ENCODE peak calls at places on chromosomes 7 and 10, in seven cellular contexts. A, W, B, D, G, I and N are unnamed samples.

GRCh38 chr7:44581907-44582603 is at the start of gene TMED4:
- DNase-seq in A (peak), W (peak), B (peak), D (peak), G (peak), I (peak), N (peak)

GRCh38 chr7:81007053-81007452 is 88.2 kb upstream of the SEMA3C start:
- DNase-seq in A (no peak), W (no peak), B (no peak), D (no peak), G (peak), I (no peak), N (no peak)

GRCh38 chr7:2820508-2820934 is 23.6 kb downstream of the GNA12 start:
- DNase-seq in A (peak), W (no peak), B (no peak), D (no peak), G (peak), I (no peak), N (no peak)

GRCh38 chr10:109018892-109019507 is 904.3 kb downstream of the XPNPEP1 start:
- DNase-seq in A (peak), W (peak), B (no peak), D (no peak), G (peak), I (no peak), N (no peak)

GRCh38 chr7:77467453-77467852 is 51.3 kb upstream of the GSAP start:
- DNase-seq in A (peak), W (peak), B (no peak), D (no peak), G (no peak), I (no peak), N (no peak)

GRCh38 chr7:40873248-40873647 is 738.4 kb downstream of the SUGCT start:
- DNase-seq in A (no peak), W (no peak), B (no peak), D (no peak), G (no peak), I (no peak), N (no peak)

GRCh38 chr10:52897162-52897561 is 124.6 kb upstream of the MBL2 start:
- DNase-seq in A (no peak), W (no peak), B (no peak), D (no peak), G (no peak), I (no peak), N (no peak)

GRCh38 chr10:44020322-44021111 is 364.4 kb downstream of the CXCL12 start:
- DNase-seq in A (no peak), W (no peak), B (no peak), D (no peak), G (no peak), I (no peak), N (no peak)

GRCh38 chr7:128455556-128456254 is at the start of gene HILPDA:
- DNase-seq in A (peak), W (peak), B (peak), D (peak), G (peak), I (peak), N (peak)

GRCh38 chr7:101031082-101031481 is 11.2 kb downstream of the MUC17 start:
- DNase-seq in A (no peak), W (no peak), B (no peak), D (no peak), G (no peak), I (no peak), N (no peak)

GRCh38 chr7:128876586-128876977 is 13.9 kb downstream of the ATP6V1F start:
- DNase-seq in A (no peak), W (no peak), B (no peak), D (no peak), G (no peak), I (no peak), N (no peak)

GRCh38 chr10:110413049-110413783 is 84.5 kb upstream of the DUSP5 start:
- DNase-seq in A (no peak), W (no peak), B (no peak), D (no peak), G (peak), I (no peak), N (no peak)

GRCh38 chr7:7681936-7682329 is 36.5 kb downstream of the RPA3 start:
- DNase-seq in A (no peak), W (no peak), B (no peak), D (no peak), G (no peak), I (peak), N (no peak)

GRCh38 chr10:26556756-26557640 is 118.9 kb downstream of the APBB1IP start:
- DNase-seq in A (peak), W (peak), B (no peak), D (peak), G (peak), I (peak), N (no peak)

GRCh38 chr7:151143261-151144015 is 24.1 kb downstream of the GBX1 start:
- DNase-seq in A (no peak), W (no peak), B (no peak), D (no peak), G (no peak), I (no peak), N (no peak)

GRCh38 chr7:3897430-3898385 is 596.7 kb downstream of the SDK1 start:
- DNase-seq in A (peak), W (peak), B (peak), D (peak), G (peak), I (peak), N (peak)

GRCh38 chr10:93454146-93454545 is 28.0 kb downstream of the MYOF start:
- DNase-seq in A (no peak), W (no peak), B (no peak), D (no peak), G (no peak), I (no peak), N (no peak)

GRCh38 chr7:4958477-4959301 is at the start of gene MMD2:
- DNase-seq in A (no peak), W (no peak), B (no peak), D (no peak), G (no peak), I (no peak), N (no peak)

GRCh38 chr10:100614416-100614815 is 78.7 kb downstream of the HIF1AN start:
- DNase-seq in A (no peak), W (no peak), B (no peak), D (no peak), G (no peak), I (no peak), N (no peak)

GRCh38 chr10:126783806-126784205 is 113.3 kb upstream of the C10orf90 start:
- DNase-seq in A (no peak), W (no peak), B (no peak), D (no peak), G (no peak), I (no peak), N (no peak)

GRCh38 chr7:51101111-51101757 is 215.4 kb downstream of the COBL start:
- DNase-seq in A (no peak), W (no peak), B (no peak), D (no peak), G (no peak), I (no peak), N (no peak)

GRCh38 chr7:27709137-27710075 is 30.6 kb upstream of the TAX1BP1 start:
- DNase-seq in A (peak), W (no peak), B (no peak), D (no peak), G (peak), I (no peak), N (no peak)

GRCh38 chr7:155590215-155591023 is 44.1 kb upstream of the CNPY1 start:
- DNase-seq in A (peak), W (peak), B (no peak), D (no peak), G (no peak), I (peak), N (peak)